ENCODE peak calls at places on chromosomes 16 and 17, in nine cellular contexts. A is NCI-H510A treated with DMSO at 0.1 percent for 48 hours; T is AG08396; R is NCI-H1417; P is stimulated activated effector memory CD8-positive, alpha-beta T cell treated with anti-CD3 and anti-CD28 coated beads, Interleukin-12 subunit alpha, Interleukin-12 subunit beta, amount 100 ng/mL, for 72 hours; Y is HFF-Myc; O is NCI-H1694; K is NCI-H446; M is caudate nucleus. D is an unnamed sample.

GRCh38 chr16:26301516-26301915 is 609.8 kb downstream of the HS3ST4 start:
- DNase-seq in A (no peak), T (no peak), R (no peak), P (no peak), Y (no peak), O (no peak), K (no peak), M (no peak), D (no peak)

GRCh38 chr17:59330314-59330942 is 1.0 kb upstream of the YPEL2 start:
- DNase-seq in A (peak; percentile 51), T (no peak), R (peak; percentile 59), P (no peak), Y (no peak), O (no peak), K (no peak), M (no peak), D (no peak)

GRCh38 chr17:28861393-28862203 is 6.8 kb downstream of the ERAL1 start:
- DNase-seq in A (no peak), T (no peak), R (no peak), P (no peak), Y (no peak), O (no peak), K (no peak), M (no peak), D (peak; percentile 4)

GRCh38 chr16:49460786-49461470 is 87.3 kb downstream of the C16orf78 start:
- DNase-seq in A (no peak), T (no peak), R (no peak), P (no peak), Y (no peak), O (no peak), K (no peak), M (no peak), D (no peak)

GRCh38 chr16:87575027-87575804 is 27.1 kb upstream of the JPH3 start:
- DNase-seq in A (no peak), T (no peak), R (no peak), P (no peak), Y (no peak), O (no peak), K (no peak), M (no peak), D (no peak)

GRCh38 chr16:30951785-30952184 is 2.9 kb downstream of the ORAI3 start:
- DNase-seq in A (no peak), T (no peak), R (no peak), P (no peak), Y (no peak), O (no peak), K (peak; percentile 47), M (no peak), D (no peak)

GRCh38 chr16:67685388-67686112 is 18.9 kb downstream of the C16orf86 start:
- DNase-seq in A (no peak), T (no peak), R (no peak), P (no peak), Y (no peak), O (no peak), K (no peak), M (no peak), D (no peak)

GRCh38 chr16:6132121-6132520 is 1034.5 kb upstream of the EEF2KMT start:
- DNase-seq in A (no peak), T (no peak), R (no peak), P (no peak), Y (no peak), O (no peak), K (no peak), M (no peak), D (no peak)

GRCh38 chr17:38613981-38614779 is 8.4 kb upstream of the SRCIN1 start:
- DNase-seq in A (peak; percentile 59), T (no peak), R (no peak), P (no peak), Y (no peak), O (no peak), K (no peak), M (no peak), D (no peak)

GRCh38 chr16:85306071-85306792 is 194.0 kb upstream of the CIBAR2 start:
- DNase-seq in A (peak; percentile 76), T (peak; percentile 89), R (peak; percentile 9), P (peak; percentile 83), Y (peak; percentile 56), O (no peak), K (no peak), M (no peak), D (peak; percentile 94)

GRCh38 chr16:85293899-85294642 is 181.8 kb upstream of the CIBAR2 start:
- DNase-seq in A (no peak), T (no peak), R (peak; percentile 25), P (no peak), Y (no peak), O (peak; percentile 65), K (peak; percentile 66), M (no peak), D (no peak)

D was measured in AG20443.